ENCODE peak calls at places on chromosome 14, in four cellular contexts. B is K562, V is WTC11, J is HepG2. X is an unnamed sample.

GRCh38 chr14:76926521-76927251 is 100.5 kb downstream of the LRRC74A start:
- DNase-seq in B (peak), V (no peak), J (no peak), X (peak)

GRCh38 chr14:104978774-104979691 is 859 bp upstream of the AHNAK2 start:
- DNase-seq in B (no peak), V (peak), J (no peak), X (no peak)

GRCh38 chr14:100904307-100905019 is 941 bp upstream of the RTL1 start:
- DNase-seq in B (no peak), V (peak), J (no peak), X (peak)

GRCh38 chr14:80264698-80265097 is 53.4 kb upstream of the DIO2 start:
- DNase-seq in B (no peak), V (no peak), J (no peak), X (no peak)

GRCh38 chr14:20690848-20691640 is 2.5 kb downstream of the ANG start:
- DNase-seq in B (peak), V (peak), J (peak), X (peak)

GRCh38 chr14:74324945-74325361 is 22.2 kb upstream of the ABCD4 start:
- DNase-seq in B (peak), V (peak), J (peak), X (peak)

GRCh38 chr14:28596336-28596735 is 170.3 kb upstream of the FOXG1 start:
- DNase-seq in B (no peak), V (no peak), J (no peak), X (no peak)

GRCh38 chr14:87540339-87540738 is 452.6 kb downstream of the GALC start:
- DNase-seq in B (no peak), V (no peak), J (no peak), X (no peak)

GRCh38 chr14:68998062-68998461 is 19.0 kb upstream of the ACTN1 start:
- DNase-seq in B (no peak), V (no peak), J (no peak), X (no peak)

GRCh38 chr14:30864934-30865333 is 9.4 kb upstream of the COCH start:
- DNase-seq in B (no peak), V (no peak), J (no peak), X (no peak)

GRCh38 chr14:33081259-33081658 is 142.6 kb downstream of the NPAS3 start:
- DNase-seq in B (no peak), V (no peak), J (no peak), X (no peak)

GRCh38 chr14:92677955-92678354 is 70.5 kb downstream of the LGMN start:
- DNase-seq in B (no peak), V (no peak), J (no peak), X (no peak)

GRCh38 chr14:92676448-92677086 is 71.9 kb downstream of the LGMN start:
- DNase-seq in B (no peak), V (no peak), J (no peak), X (no peak)

GRCh38 chr14:92676031-92676430 is 72.4 kb downstream of the LGMN start:
- DNase-seq in B (no peak), V (no peak), J (no peak), X (no peak)

GRCh38 chr14:92678766-92679165 is 69.7 kb downstream of the LGMN start:
- DNase-seq in B (no peak), V (no peak), J (no peak), X (no peak)

DNA sequence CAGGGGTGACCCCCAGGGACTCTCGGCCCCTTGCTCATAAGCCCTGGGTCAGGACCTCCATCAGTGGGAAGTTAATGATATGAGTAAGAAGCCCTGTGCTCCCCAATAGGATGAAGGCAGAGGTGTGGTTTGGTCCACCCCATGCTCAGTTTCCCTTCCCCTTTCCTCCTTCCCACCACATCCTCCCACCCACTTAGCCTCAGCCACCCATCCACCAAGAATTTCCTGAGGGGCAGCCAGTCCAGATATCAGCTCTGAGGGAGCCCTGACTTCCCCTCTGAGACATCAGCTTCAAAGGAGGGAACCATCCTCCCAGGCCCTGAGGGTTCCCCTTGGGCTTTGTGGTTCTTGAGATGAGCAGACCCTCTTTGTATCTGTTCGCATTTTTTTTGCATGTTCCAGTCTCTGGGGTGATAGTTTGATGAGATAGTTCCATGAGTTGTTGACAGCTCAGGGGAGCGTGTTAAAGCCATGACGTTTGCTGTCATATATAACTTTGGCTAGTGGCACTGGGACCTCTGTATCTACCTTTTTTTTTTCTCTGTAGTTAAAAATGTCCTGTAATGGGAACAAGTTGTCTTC is 71.2 kb downstream of the LGMN start:
- DNase-seq in B (no peak), V (no peak), J (no peak), X (no peak)
- TF ChIP-seq FOXJ3 in B (no peak), V (no peak), J (no peak), X (no peak)

DNA sequence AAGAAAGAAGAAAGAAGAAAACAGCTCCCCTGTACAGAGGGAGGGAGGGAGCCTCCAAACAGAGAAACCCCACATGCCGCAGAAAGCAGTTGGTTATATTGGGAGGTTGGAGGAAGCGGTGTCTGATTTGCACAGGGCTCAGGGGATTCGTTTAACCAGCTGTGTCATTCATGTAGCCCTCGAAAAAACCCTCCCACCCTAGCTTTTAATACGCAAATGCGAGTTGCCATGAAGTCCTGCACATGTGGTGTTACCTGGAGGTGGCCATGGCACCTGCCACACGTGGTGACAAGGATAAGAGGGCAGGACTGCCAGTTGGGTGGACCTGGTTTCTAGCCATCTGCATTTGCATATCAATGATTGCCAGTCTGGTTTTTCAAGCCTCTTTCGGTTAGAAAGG is 40.9 kb downstream of the TMEM30B start:
- DNase-seq in B (no peak), V (no peak), J (no peak), X (no peak)
- TF ChIP-seq FOXJ3 in B (no peak), V (no peak), J (no peak), X (no peak)

GRCh38 chr14:64232095-64232830 is 61.9 kb downstream of the ESR2 start:
- DNase-seq in B (no peak), V (no peak), J (no peak), X (no peak)
- TF ChIP-seq FOXJ3 in B (no peak), V (no peak), J (no peak), X (no peak)

GRCh38 chr14:61140271-61140670 is 140.9 kb downstream of the TMEM30B start:
- DNase-seq in B (no peak), V (no peak), J (no peak), X (no peak)

GRCh38 chr14:61145903-61146411 is 135.2 kb downstream of the TMEM30B start:
- DNase-seq in B (no peak), V (no peak), J (no peak), X (peak)

GRCh38 chr14:61145258-61145902 is 135.8 kb downstream of the TMEM30B start:
- DNase-seq in B (no peak), V (no peak), J (no peak), X (peak)

GRCh38 chr14:61139006-61139599 is 142.0 kb downstream of the TMEM30B start:
- DNase-seq in B (no peak), V (no peak), J (no peak), X (no peak)

DNA sequence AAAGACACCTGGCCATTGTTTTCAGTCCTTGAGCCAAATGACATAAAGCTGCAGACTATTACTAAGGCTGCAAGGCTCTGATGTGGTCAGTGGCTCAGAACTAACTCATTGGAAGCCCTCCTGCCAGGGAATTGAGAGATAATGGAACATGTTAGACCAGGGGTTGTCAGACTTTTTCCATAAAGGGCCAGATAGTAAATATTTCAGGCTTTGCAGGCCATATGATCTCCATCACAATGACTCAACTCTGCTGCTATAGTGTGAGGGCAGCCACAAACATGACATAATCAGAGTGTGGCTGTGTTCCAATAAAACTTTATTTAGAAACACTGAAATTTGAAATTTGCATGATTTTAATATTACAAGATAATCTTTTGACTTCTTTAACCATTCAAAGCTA is 140.3 kb downstream of the TMEM30B start:
- DNase-seq in B (no peak), V (no peak), J (no peak), X (no peak)
- TF ChIP-seq FOXJ3 in B (no peak), V (no peak), J (no peak), X (no peak)

GRCh38 chr14:24607635-24608492 is 1.6 kb downstream of the GZMH start:
- DNase-seq in B (no peak), V (no peak), J (no peak), X (no peak)

GRCh38 chr14:24609667-24610344 is at the start of gene GZMH:
- DNase-seq in B (no peak), V (no peak), J (no peak), X (no peak)

GRCh38 chr14:24613241-24613640 is 3.8 kb upstream of the GZMH start:
- DNase-seq in B (no peak), V (no peak), J (no peak), X (no peak)

GRCh38 chr14:24613747-24614146 is 4.3 kb upstream of the GZMH start:
- DNase-seq in B (no peak), V (no peak), J (no peak), X (no peak)

DNA sequence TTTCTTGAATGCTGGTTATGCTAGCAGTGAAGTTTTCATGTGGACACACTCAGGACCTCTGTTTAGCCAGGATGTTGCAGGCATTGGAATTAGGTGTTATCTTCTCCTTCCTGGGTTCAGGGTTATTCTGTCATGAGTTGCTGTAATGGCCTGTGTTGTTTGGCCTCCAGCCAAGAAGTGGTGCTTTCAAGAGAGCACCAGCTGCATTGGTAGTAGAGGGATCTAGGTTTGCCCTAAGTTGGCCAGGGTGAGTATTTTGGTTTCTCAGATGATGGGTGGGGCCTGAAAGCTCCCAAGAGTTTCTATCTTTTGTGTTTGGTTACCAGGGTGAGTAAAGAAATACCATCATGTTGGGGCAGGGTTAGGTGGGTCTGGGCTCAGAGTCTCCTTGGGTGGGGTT is 2.7 kb upstream of the GZMH start:
- DNase-seq in B (no peak), V (no peak), J (peak), X (no peak)
- TF ChIP-seq FOXJ3 in B (no peak), V (no peak), J (no peak), X (no peak)

X was measured in SK-N-SH.